ENCODE peak calls at places on chromosomes 4 and X, in eight cellular contexts. U is T-cell, H is fibroblast of the aortic adventitia, R is AG20443, D is SJSA1, I is NCI-H1092 treated with DMSO at 0.1 percent for 48 hours, A is tibial nerve, X is suprapubic skin. P is an unnamed sample.

GRCh38 chr4:120544838-120545237 is 377.7 kb downstream of the PRDM5 start:
- DNase-seq in U (no peak), H (no peak), R (no peak), D (no peak), I (no peak), A (no peak), X (no peak), P (no peak)

GRCh38 chr4:61276034-61276433 is 75.9 kb downstream of the ADGRL3 start:
- DNase-seq in U (no peak), H (no peak), R (no peak), D (no peak), I (no peak), A (no peak), X (no peak), P (no peak)

GRCh38 chr4:152807294-152807829 is 27.6 kb downstream of the ARFIP1 start:
- DNase-seq in U (no peak), H (no peak), R (no peak), D (peak; percentile 37), I (no peak), A (no peak), X (no peak), P (no peak)

GRCh38 chr4:179817317-179817716 is 2375.1 kb upstream of the AGA start:
- DNase-seq in U (no peak), H (no peak), R (no peak), D (no peak), I (no peak), A (no peak), X (no peak), P (no peak)

GRCh38 chr4:128958194-128958593 is 135.1 kb downstream of the SCLT1 start:
- DNase-seq in U (no peak), H (no peak), R (no peak), D (no peak), I (no peak), A (no peak), X (no peak), P (no peak)

GRCh38 chr4:47209833-47210232 is 178.5 kb downstream of the GABRB1 start:
- DNase-seq in U (no peak), H (peak; percentile 73), R (peak; percentile 12), D (peak; percentile 33), I (no peak), A (no peak), X (no peak), P (no peak)

GRCh38 chr4:37685211-37685725 is 908 bp downstream of the RELL1 start:
- DNase-seq in U (no peak), H (peak; percentile 67), R (peak; percentile 43), D (peak; percentile 46), I (no peak), A (no peak), X (no peak), P (no peak)

GRCh38 chr4:1584498-1584897 is 99.6 kb downstream of the FAM53A start:
- DNase-seq in U (no peak), H (no peak), R (no peak), D (no peak), I (no peak), A (no peak), X (peak; percentile 24), P (no peak)

GRCh38 chrX:30904632-30905031 is 15.6 kb upstream of the TAB3 start:
- DNase-seq in U (no peak), H (no peak), R (no peak), D (no peak), I (no peak), A (no peak), X (no peak), P (no peak)

GRCh38 chr4:86653237-86653865 is 59.2 kb downstream of the PTPN13 start:
- DNase-seq in U (no peak), H (no peak), R (no peak), D (no peak), I (no peak), A (no peak), X (no peak), P (no peak)

GRCh38 chr4:80263541-80264351 is 2.7 kb upstream of the FGF5 start:
- DNase-seq in U (no peak), H (no peak), R (no peak), D (no peak), I (no peak), A (no peak), X (no peak), P (no peak)

GRCh38 chr4:29734343-29734742 is 985.8 kb upstream of the PCDH7 start:
- DNase-seq in U (no peak), H (no peak), R (no peak), D (no peak), I (no peak), A (no peak), X (no peak), P (no peak)

GRCh38 chr4:40308528-40309122 is 26.5 kb upstream of the CHRNA9 start:
- DNase-seq in U (no peak), H (no peak), R (no peak), D (no peak), I (no peak), A (no peak), X (no peak), P (no peak)